ENCODE peak calls at places on chromosome 4, in six cellular contexts. Q is K562, O is GM06990, X is brain microvascular endothelial cell, Z is ovary, D is mesenchymal stem cell. H is an unnamed sample.
A peak's percentile ranks its signal among the peaks of the same experiment; 100 is the strongest.

GRCh38 chr4:150119492-150119891 is 41.2 kb downstream of the DCLK2 start:
- DNase-seq in Q (no peak), O (no peak), X (no peak), Z (no peak), D (peak; percentile 52), H (peak; percentile 56)

GRCh38 chr4:3484057-3484973 is 21.2 kb downstream of the DOK7 start:
- DNase-seq in Q (no peak), O (peak; percentile 41), X (no peak), Z (no peak), D (no peak), H (no peak)

GRCh38 chr4:64584981-64585557 is 175.8 kb upstream of the TECRL start:
- DNase-seq in Q (peak; percentile 21), O (no peak), X (no peak), Z (no peak), D (peak; percentile 47), H (peak; percentile 68)

GRCh38 chr4:87044511-87045369 is 109.9 kb downstream of the AFF1 start:
- DNase-seq in Q (peak; percentile 43), O (no peak), X (no peak), Z (no peak), D (no peak), H (no peak)

GRCh38 chr4:73533515-73534422 is 52.2 kb downstream of the AFM start:
- DNase-seq in Q (no peak), O (no peak), X (no peak), Z (no peak), D (no peak), H (no peak)

GRCh38 chr4:129092636-129093172 is 635 bp downstream of the SCLT1 start:
- DNase-seq in Q (no peak), O (no peak), X (peak; percentile 7), Z (no peak), D (peak; percentile 52), H (peak; percentile 33)

GRCh38 chr4:182338059-182338458 is 94.9 kb downstream of the TENM3 start:
- DNase-seq in Q (no peak), O (no peak), X (peak; percentile 43), Z (no peak), D (no peak), H (peak; percentile 50)

GRCh38 chr4:148730766-148731165 is 288.6 kb upstream of the NR3C2 start:
- DNase-seq in Q (no peak), O (no peak), X (no peak), Z (no peak), D (no peak), H (no peak)

GRCh38 chr4:102420563-102421221 is 75.4 kb upstream of the SLC39A8 start:
- DNase-seq in Q (no peak), O (no peak), X (no peak), Z (no peak), D (peak; percentile 48), H (peak; percentile 6)

GRCh38 chr4:175238827-175239517 is 320.8 kb downstream of the ADAM29 start:
- DNase-seq in Q (no peak), O (no peak), X (no peak), Z (no peak), D (no peak), H (peak; percentile 6)

GRCh38 chr4:55475394-55476243 is 71.1 kb downstream of the CLOCK start:
- DNase-seq in Q (no peak), O (peak; percentile 17), X (peak; percentile 83), Z (no peak), D (peak; percentile 45), H (peak; percentile 77)

GRCh38 chr4:86359944-86360478 is at the start of gene MAPK10:
- DNase-seq in Q (peak; percentile 14), O (peak; percentile 79), X (peak; percentile 93), Z (peak; percentile 66), D (peak; percentile 98), H (peak; percentile 95)

GRCh38 chr4:181685461-181685860 is 557.7 kb upstream of the TENM3 start:
- DNase-seq in Q (no peak), O (no peak), X (peak; percentile 72), Z (no peak), D (no peak), H (peak; percentile 27)

GRCh38 chr4:118973295-118973694 is 84.6 kb downstream of the SYNPO2 start:
- DNase-seq in Q (no peak), O (no peak), X (no peak), Z (no peak), D (no peak), H (no peak)

GRCh38 chr4:92012899-92013867 is 290.6 kb upstream of the GRID2 start:
- DNase-seq in Q (no peak), O (no peak), X (no peak), Z (no peak), D (no peak), H (no peak)

GRCh38 chr4:4332529-4332928 is 42.5 kb downstream of the ZBTB49 start:
- DNase-seq in Q (no peak), O (no peak), X (no peak), Z (no peak), D (no peak), H (no peak)

GRCh38 chr4:173040200-173040599 is 128.4 kb upstream of the GALNT7 start:
- DNase-seq in Q (no peak), O (no peak), X (no peak), Z (peak; percentile 25), D (peak; percentile 15), H (peak; percentile 64)

GRCh38 chr4:18033111-18034085 is 11.8 kb upstream of the LCORL start:
- DNase-seq in Q (no peak), O (no peak), X (no peak), Z (no peak), D (no peak), H (peak; percentile 50)

GRCh38 chr4:121943941-121944340 is 7.9 kb downstream of the TRPC3 start:
- DNase-seq in Q (peak; percentile 44), O (no peak), X (no peak), Z (no peak), D (peak; percentile 11), H (no peak)

DNA sequence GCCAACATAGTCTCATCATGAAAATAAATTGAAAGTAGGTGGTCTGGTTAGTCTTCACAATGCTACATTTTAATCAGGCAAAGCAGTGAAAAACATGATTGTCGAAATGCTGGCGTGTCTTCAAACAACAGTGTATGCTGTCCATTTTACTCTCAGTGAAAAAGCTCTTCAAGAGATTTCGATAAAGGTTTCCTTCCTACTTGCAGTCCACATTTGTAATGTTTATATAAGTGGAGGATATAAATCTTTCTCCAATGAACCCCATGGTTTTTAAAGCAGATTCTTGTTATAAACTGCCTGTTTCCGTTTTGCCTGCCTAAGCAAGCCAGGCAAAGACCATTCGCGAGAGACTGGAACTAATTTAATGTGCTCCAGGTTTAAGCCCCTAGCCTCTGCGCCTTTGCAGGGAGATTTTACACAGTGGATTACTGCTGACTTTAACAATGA is 169.6 kb downstream of the SCFD2 start:
- DNase-seq in Q (no peak), O (no peak), X (no peak), Z (no peak), D (peak; percentile 60), H (no peak)
- H3K4me3 ChIP-seq in Q (no peak overlapping the region), O (no peak overlapping the region), X (peak overlapping the region; percentile 9), Z (no peak overlapping the region), D (peak overlapping the region; percentile 44), H (no peak overlapping the region)

DNA sequence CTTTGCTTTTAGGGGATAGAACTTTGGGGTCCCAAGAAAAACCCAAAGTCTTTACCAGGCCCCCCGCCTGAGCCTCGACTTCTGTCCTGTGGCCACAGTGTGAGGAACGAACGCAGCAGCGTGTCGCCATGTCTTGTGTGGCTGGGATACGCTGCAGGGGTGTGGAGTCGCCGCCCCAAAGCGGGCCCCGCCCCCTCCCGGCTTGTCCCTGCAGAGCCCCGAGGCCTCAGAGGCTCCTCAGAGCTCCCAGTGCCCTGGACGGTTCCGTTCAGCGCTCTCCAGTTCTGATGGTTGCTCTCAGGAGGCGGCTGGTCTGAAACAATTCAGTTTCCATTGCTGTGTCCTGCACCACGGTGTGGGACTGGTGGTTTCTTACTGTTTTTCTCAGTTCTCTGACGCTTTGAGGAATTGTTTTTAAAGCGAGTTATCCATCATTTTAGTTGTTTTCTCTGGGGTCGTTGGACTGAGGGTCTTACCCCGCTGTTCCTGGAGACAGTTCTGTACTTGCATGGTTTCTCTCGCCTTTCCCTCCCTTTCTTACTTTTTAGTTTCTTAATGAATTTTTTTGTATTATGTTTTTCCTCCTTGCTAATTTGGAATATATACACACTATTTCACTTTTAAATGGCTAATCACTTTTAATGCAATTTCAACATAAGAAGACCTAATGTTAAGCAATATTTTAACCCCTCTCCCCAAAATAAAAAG is 1.6 kb upstream of the IDUA start:
- DNase-seq in Q (peak; percentile 91), O (peak; percentile 72), X (no peak), Z (no peak), D (peak; percentile 67), H (peak; percentile 33)
- H3K4me3 ChIP-seq in Q (no peak overlapping the region), O (no peak overlapping the region), X (no peak overlapping the region), Z (no peak overlapping the region), D (peak overlapping the region; percentile 93), H (peak overlapping the region; percentile 14)

GRCh38 chr4:84497835-84498202 is 1.3 kb downstream of the NKX6-1 start:
- DNase-seq in Q (no peak), O (no peak), X (no peak), Z (no peak), D (no peak), H (no peak)
- H3K4me3 ChIP-seq in Q (no peak overlapping the region), O (no peak overlapping the region), X (peak overlapping the region; percentile 68), Z (peak overlapping the region; percentile 41), D (peak overlapping the region; percentile 78), H (peak overlapping the region; percentile 36)

DNA sequence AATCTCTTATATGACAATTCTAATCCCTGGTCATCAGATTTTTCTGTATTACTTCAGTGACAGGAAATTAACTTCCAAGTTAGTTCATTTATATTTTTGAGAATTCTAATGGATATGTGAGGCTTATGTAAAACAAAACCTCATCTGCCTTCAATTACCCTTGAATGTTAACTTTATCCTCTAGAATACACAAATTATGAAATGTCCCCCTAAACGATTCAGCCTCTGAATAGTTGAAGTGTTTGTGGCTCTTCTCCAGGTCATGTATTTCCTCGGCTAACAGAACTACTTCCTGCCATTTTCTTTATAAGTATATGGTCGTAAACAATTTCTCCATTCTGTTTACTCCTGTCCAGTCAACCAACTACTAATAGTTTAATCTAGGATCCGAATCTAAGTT is 401.3 kb downstream of the PCDH10 start:
- DNase-seq in Q (no peak), O (no peak), X (no peak), Z (no peak), D (no peak), H (no peak)
- H3K4me3 ChIP-seq in Q (no peak overlapping the region), O (no peak overlapping the region), X (no peak overlapping the region), Z (no peak overlapping the region), D (no peak overlapping the region), H (no peak overlapping the region)

GRCh38 chr4:108370291-108370690 is 201.6 kb upstream of the LEF1 start:
- DNase-seq in Q (no peak), O (no peak), X (no peak), Z (no peak), D (no peak), H (no peak)

GRCh38 chr4:108367751-108368150 is 199.0 kb upstream of the LEF1 start:
- DNase-seq in Q (no peak), O (no peak), X (no peak), Z (no peak), D (no peak), H (no peak)

GRCh38 chr4:108372678-108373077 is 203.9 kb upstream of the LEF1 start:
- DNase-seq in Q (no peak), O (no peak), X (no peak), Z (no peak), D (no peak), H (no peak)

GRCh38 chr4:108369035-108369655 is 200.4 kb upstream of the LEF1 start:
- DNase-seq in Q (no peak), O (no peak), X (no peak), Z (no peak), D (no peak), H (no peak)

DNA sequence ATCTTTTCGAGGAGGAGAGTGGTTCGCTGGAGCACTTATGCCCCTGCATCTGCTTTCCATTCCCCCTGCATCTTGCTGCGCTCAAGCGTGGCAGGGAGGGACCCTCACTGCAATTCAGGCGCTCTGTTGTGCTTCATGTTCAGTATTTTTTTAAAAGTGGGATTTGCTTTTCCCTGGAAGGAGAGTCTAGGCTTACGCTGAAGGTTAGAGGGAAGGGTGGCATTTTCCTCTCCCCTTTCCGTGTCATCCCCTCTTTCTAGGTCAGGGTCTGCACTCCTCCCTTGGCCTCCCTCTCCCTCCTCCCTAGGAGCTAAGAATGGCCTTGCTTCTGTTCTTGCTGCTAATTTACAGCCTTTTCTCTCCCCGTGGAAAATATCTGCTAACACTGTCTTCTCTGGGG is 202.1 kb upstream of the LEF1 start:
- DNase-seq in Q (no peak), O (no peak), X (no peak), Z (no peak), D (no peak), H (no peak)
- H3K4me3 ChIP-seq in Q (no peak overlapping the region), O (no peak overlapping the region), X (no peak overlapping the region), Z (no peak overlapping the region), D (no peak overlapping the region), H (no peak overlapping the region)